ENCODE peak calls at places on chromosome 12, in five cellular contexts. Z is A549, P is GM12878, Q is endothelial cell of umbilical vein, D is HepG2. B is an unnamed sample.

GRCh38 chr12:41923351-41923750 is 221.3 kb downstream of the GXYLT1 start:
- DNase-seq in Z (no peak), P (no peak), D (no peak), Q (no peak), B (no peak)

GRCh38 chr12:27332407-27333310 is at the start of gene BMAL2:
- DNase-seq in Q (peak; percentile 58), D (peak; percentile 20), Z (peak; percentile 64), P (no peak), B (peak; percentile 86)

GRCh38 chr12:18805516-18806248 is 67.8 kb downstream of the CAPZA3 start:
- DNase-seq in Z (no peak), P (no peak), Q (no peak), D (no peak), B (no peak)

GRCh38 chr12:58364389-58365086 is 423.2 kb downstream of the ATP23 start:
- DNase-seq in D (no peak), P (no peak), Z (peak; percentile 25), Q (no peak), B (no peak)

GRCh38 chr12:67892289-67892688 is 97.0 kb upstream of the IFNG-AS1 start:
- DNase-seq in D (no peak), Z (no peak), Q (no peak), P (no peak), B (no peak)

GRCh38 chr12:27578689-27579372 is 54.8 kb downstream of the PPFIBP1 start:
- DNase-seq in P (no peak), Z (no peak), Q (no peak), D (no peak), B (no peak)

GRCh38 chr12:66978802-66979201 is 290.4 kb upstream of the CAND1 start:
- DNase-seq in D (no peak), P (no peak), Z (no peak), Q (no peak), B (no peak)

GRCh38 chr12:57149309-57149900 is 2.0 kb upstream of the LRP1-AS start:
- DNase-seq in D (peak; percentile 27), Z (no peak), Q (no peak), P (no peak), B (no peak)

GRCh38 chr12:85373045-85373444 is 93.0 kb downstream of the ALX1 start:
- DNase-seq in P (no peak), Q (no peak), D (no peak), Z (no peak), B (no peak)

GRCh38 chr12:55641595-55641994 is 4.9 kb downstream of the OR10P1 start:
- DNase-seq in Q (no peak), D (no peak), Z (no peak), P (no peak), B (no peak)

GRCh38 chr12:55634186-55634585 is 2.5 kb upstream of the OR10P1 start:
- DNase-seq in P (no peak), Q (no peak), Z (no peak), D (no peak), B (no peak)

GRCh38 chr12:55636853-55637252 is at the start of gene OR10P1:
- DNase-seq in Q (no peak), Z (no peak), D (no peak), P (no peak), B (no peak)

GRCh38 chr12:55636116-55636655 is 506 bp upstream of the OR10P1 start:
- DNase-seq in D (no peak), Q (no peak), P (no peak), Z (no peak), B (no peak)

DNA sequence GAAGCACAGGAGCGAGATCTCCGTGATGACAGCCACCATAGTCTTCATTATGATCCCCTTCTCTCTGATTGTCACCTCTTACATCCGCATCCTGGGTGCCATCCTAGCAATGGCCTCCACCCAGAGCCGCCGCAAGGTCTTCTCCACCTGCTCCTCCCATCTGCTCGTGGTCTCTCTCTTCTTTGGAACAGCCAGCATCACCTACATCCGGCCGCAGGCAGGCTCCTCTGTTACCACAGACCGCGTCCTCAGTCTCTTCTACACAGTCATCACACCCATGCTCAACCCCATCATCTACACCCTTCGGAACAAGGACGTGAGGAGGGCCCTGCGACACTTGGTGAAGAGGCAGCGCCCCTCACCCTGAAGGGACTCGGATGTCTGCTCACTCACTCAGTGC is 775 bp downstream of the OR10P1 start:
- DNase-seq in D (no peak), Z (no peak), P (no peak), Q (no peak), B (no peak)
- TF ChIP-seq MYC in D (no peak), Z (no peak), P (no peak), Q (no peak), B (no peak)

GRCh38 chr12:52867636-52868035 is 18.8 kb upstream of the KRT78 start:
- DNase-seq in Q (peak; percentile 42), Z (no peak), D (no peak), P (no peak), B (no peak)
- TF ChIP-seq POLR2A in Q (no peak), Z (no peak), D (no peak), P (no peak), B (no peak)

GRCh38 chr12:47825239-47825639 is 5.5 kb upstream of the HDAC7 start:
- DNase-seq in P (no peak), D (no peak), Z (peak; percentile 21), Q (no peak), B (no peak)
- TF ChIP-seq MYC in P (no peak), D (no peak), Z (no peak), Q (no peak), B (no peak)

DNA sequence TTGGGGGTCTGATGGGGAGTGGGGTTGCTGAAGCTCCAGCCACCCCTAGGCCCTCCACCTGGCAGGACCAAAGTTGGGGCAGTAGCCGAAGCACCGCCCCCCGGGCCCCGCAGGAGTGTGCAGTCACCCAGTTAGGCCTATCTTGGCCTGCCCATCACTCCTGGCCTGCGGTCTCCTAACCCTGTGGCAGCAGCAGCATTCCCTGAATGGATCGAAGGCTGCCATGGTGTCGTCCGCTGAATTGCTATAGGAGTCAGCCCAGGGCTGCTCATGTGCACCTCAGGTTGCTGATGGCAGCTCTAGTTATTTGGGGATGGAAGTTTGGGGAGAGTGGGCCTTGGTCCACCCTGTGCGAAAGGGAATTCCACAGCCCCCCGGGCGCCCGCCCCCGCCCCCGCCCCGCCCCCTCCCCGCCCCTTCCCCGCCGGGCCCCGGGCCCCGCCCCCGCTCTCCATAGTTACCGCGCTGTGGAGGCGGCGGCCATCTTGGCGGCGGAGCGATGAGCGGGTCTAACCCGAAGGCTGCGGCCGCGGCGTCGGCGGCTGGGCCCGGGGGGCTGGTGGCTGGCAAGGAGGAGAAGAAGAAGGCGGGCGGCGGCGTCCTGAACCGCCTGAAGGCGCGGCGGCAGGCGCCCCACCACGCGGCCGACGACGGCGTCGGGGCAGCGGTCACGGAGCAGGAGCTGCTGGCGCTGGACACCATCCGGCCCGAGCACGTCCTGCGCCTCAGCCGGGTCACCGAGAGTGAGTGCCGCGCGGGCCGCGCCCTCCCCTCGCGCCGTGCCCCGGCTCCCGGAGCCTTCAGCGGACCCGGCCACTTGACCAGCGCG is at the start of gene UNC119B:
- DNase-seq in P (no peak), D (no peak), Q (peak; percentile 74), Z (peak; percentile 79), B (peak; percentile 79)
- TF ChIP-seq POLR2A in P (peak; percentile 79), D (peak; percentile 22), Q (peak; percentile 69), Z (peak; percentile 82), B (peak; percentile 65)